ENCODE peak calls at places on chromosome 5, in four cellular contexts. P is HepG2, M is A549, Q is H1. I is an unnamed sample.

GRCh38 chr5:44652674-44653073 is 156.1 kb upstream of the MRPS30 start:
- DNase-seq in P (no peak), M (no peak), Q (no peak), I (no peak)

GRCh38 chr5:73901455-73901854 is 275.5 kb downstream of the ARHGEF28 start:
- DNase-seq in P (no peak), M (peak; percentile 21), Q (no peak), I (no peak)

GRCh38 chr5:62496152-62496551 is 82.5 kb upstream of the LRRC70 start:
- DNase-seq in P (no peak), M (no peak), Q (no peak), I (no peak)

GRCh38 chr5:153490124-153491085 is at the start of gene GRIA1:
- DNase-seq in P (no peak), M (no peak), Q (peak; percentile 31), I (no peak)

GRCh38 chr5:994821-995220 is 13.8 kb upstream of the NKD2 start:
- DNase-seq in P (no peak), M (no peak), Q (no peak), I (no peak)

GRCh38 chr5:142293486-142293885 is 31.3 kb downstream of the SPRY4 start:
- DNase-seq in P (peak; percentile 30), M (no peak), Q (no peak), I (no peak)

GRCh38 chr5:1792842-1793266 is 6.8 kb downstream of the MRPL36 start:
- DNase-seq in P (no peak), M (no peak), Q (no peak), I (peak; percentile 55)

GRCh38 chr5:54311178-54311811 is 922 bp upstream of the ARL15 start:
- DNase-seq in P (no peak), M (peak; percentile 6), Q (no peak), I (peak; percentile 51)

GRCh38 chr5:56480305-56481146 is 247.4 kb upstream of the ANKRD55 start:
- DNase-seq in P (peak; percentile 96), M (no peak), Q (no peak), I (no peak)

GRCh38 chr5:101473483-101473882 is 570.4 kb upstream of the ST8SIA4 start:
- DNase-seq in P (no peak), M (no peak), Q (no peak), I (no peak)

GRCh38 chr5:9781882-9782281 is 151.7 kb upstream of the TAS2R1 start:
- DNase-seq in P (no peak), M (no peak), Q (no peak), I (no peak)

GRCh38 chr5:81965510-81965909 is 6.3 kb upstream of the ATG10 start:
- DNase-seq in P (no peak), M (peak; percentile 19), Q (no peak), I (no peak)

GRCh38 chr5:1762878-1763547 is 36.6 kb downstream of the MRPL36 start:
- DNase-seq in P (no peak), M (no peak), Q (no peak), I (no peak)

GRCh38 chr5:142937265-142937877 is 167.2 kb downstream of the ARHGAP26 start:
- DNase-seq in P (no peak), M (no peak), Q (no peak), I (no peak)

GRCh38 chr5:150213530-150213929 is 23.7 kb downstream of the SLC6A7 start:
- DNase-seq in P (no peak), M (no peak), Q (no peak), I (no peak)

GRCh38 chr5:142621227-142621626 is 64.7 kb downstream of the FGF1 start:
- DNase-seq in P (no peak), M (no peak), Q (no peak), I (no peak)

GRCh38 chr5:81751836-81752643 is 1.1 kb upstream of the SSBP2 start:
- DNase-seq in P (no peak), M (no peak), Q (no peak), I (no peak)

GRCh38 chr5:154395407-154396106 is 50.2 kb upstream of the SAP30L start:
- DNase-seq in P (no peak), M (no peak), Q (peak; percentile 39), I (no peak)

GRCh38 chr5:105213078-105213477 is 1650.5 kb upstream of the NUDT12 start:
- DNase-seq in P (no peak), M (no peak), Q (no peak), I (no peak)

GRCh38 chr5:180323929-180324632 is 29.1 kb downstream of the GFPT2 start:
- DNase-seq in P (no peak), M (peak; percentile 20), Q (no peak), I (no peak)

GRCh38 chr5:31470608-31471007 is 61.3 kb downstream of the DROSHA start:
- DNase-seq in P (no peak), M (no peak), Q (no peak), I (peak; percentile 90)

GRCh38 chr5:180173875-180174586 is 35.0 kb downstream of the RASGEF1C start:
- DNase-seq in P (no peak), M (peak; percentile 19), Q (no peak), I (no peak)

GRCh38 chr5:128111818-128112448 is 28.4 kb downstream of the SLC12A2 start:
- DNase-seq in P (no peak), M (peak; percentile 39), Q (no peak), I (no peak)

GRCh38 chr5:135085133-135085935 is 51.3 kb upstream of the PITX1 start:
- DNase-seq in P (no peak), M (peak; percentile 51), Q (no peak), I (no peak)

GRCh38 chr5:52787600-52788504 is at the start of the genes ITGA1 and PELO:
- DNase-seq in P (peak; percentile 86), M (peak; percentile 72), Q (peak; percentile 51), I (no peak)

GRCh38 chr5:179606071-179606909 is 17.2 kb downstream of the HNRNPH1 start:
- DNase-seq in P (no peak), M (no peak), Q (no peak), I (peak; percentile 3)

GRCh38 chr5:40603378-40603777 is 76.3 kb upstream of the PTGER4 start:
- DNase-seq in P (no peak), M (no peak), Q (no peak), I (no peak)

GRCh38 chr5:134101686-134102439 is 12.6 kb upstream of the TCF7 start:
- DNase-seq in P (peak; percentile 58), M (peak; percentile 53), Q (no peak), I (peak; percentile 93)

GRCh38 chr5:1735320-1735970 is 64.2 kb downstream of the MRPL36 start:
- DNase-seq in P (no peak), M (no peak), Q (no peak), I (no peak)

GRCh38 chr5:3104446-3105047 is 353.1 kb upstream of the IRX2 start:
- DNase-seq in P (no peak), M (no peak), Q (no peak), I (no peak)

GRCh38 chr5:53261245-53261644 is 151.7 kb upstream of the MOCS2 start:
- DNase-seq in P (no peak), M (no peak), Q (no peak), I (no peak)

GRCh38 chr5:111756701-111757581 is at the start of gene NREP:
- DNase-seq in P (peak; percentile 90), M (peak; percentile 91), Q (no peak), I (peak; percentile 86)

GRCh38 chr5:149667084-149667826 is 62.9 kb upstream of the PPARGC1B start:
- DNase-seq in P (peak; percentile 25), M (peak; percentile 47), Q (no peak), I (peak; percentile 65)

GRCh38 chr5:157575096-157575872 is at the start of gene ADAM19:
- DNase-seq in P (no peak), M (peak; percentile 39), Q (peak; percentile 47), I (peak; percentile 62)

GRCh38 chr5:41418220-41419031 is 92.0 kb downstream of the PLCXD3 start:
- DNase-seq in P (no peak), M (no peak), Q (no peak), I (no peak)

GRCh38 chr5:79973511-79973910 is 17.6 kb downstream of the MTX3 start:
- DNase-seq in P (no peak), M (no peak), Q (no peak), I (no peak)

GRCh38 chr5:176691524-176691923 is 44.2 kb downstream of the TSPAN17 start:
- DNase-seq in P (no peak), M (no peak), Q (no peak), I (no peak)

GRCh38 chr5:16346380-16346779 is 119.2 kb downstream of the ZNF622 start:
- DNase-seq in P (no peak), M (no peak), Q (no peak), I (no peak)

GRCh38 chr5:175281257-175281656 is 162.7 kb downstream of the DRD1 start:
- DNase-seq in P (no peak), M (no peak), Q (no peak), I (no peak)
- TF ChIP-seq RFX5 in P (no peak), M (no peak), Q (no peak), I (no peak)

GRCh38 chr5:38866362-38867070 is 20.7 kb downstream of the OSMR start:
- DNase-seq in P (no peak), M (no peak), Q (no peak), I (no peak)
- TF ChIP-seq JUN in P (no peak), M (no peak), Q (no peak), I (no peak)

GRCh38 chr5:178363501-178364325 is 131.1 kb upstream of the PHYKPL start:
- DNase-seq in P (no peak), M (no peak), Q (no peak), I (no peak)
- TF ChIP-seq RFX5 in P (no peak), M (no peak), Q (no peak), I (no peak)

DNA sequence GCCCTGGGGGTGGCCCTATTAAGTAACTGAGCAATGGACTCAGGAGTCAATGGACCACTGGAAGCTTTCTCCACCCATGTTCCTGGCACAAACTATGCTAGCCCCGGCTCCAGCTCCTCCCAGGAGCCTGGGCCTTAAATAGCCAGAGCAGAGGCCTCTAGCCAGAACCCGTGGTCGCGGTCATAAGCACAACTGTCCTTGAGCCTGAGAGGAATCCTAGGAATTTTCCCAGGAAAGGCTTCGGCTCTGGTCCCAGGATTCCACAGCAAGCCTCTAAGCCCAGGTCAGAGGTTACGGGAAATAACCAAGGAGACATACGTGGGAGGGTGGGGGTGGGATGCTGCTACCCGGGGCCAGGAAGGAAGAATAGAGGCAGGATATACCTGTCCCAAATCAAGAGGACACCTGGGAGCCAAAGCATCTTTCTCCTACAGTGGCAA is 5.5 kb downstream of the SEPTIN8 start:
- DNase-seq in P (peak; percentile 90), M (peak; percentile 17), Q (no peak), I (no peak)
- TF ChIP-seq JUN in P (no peak), M (no peak), Q (no peak), I (no peak)

DNA sequence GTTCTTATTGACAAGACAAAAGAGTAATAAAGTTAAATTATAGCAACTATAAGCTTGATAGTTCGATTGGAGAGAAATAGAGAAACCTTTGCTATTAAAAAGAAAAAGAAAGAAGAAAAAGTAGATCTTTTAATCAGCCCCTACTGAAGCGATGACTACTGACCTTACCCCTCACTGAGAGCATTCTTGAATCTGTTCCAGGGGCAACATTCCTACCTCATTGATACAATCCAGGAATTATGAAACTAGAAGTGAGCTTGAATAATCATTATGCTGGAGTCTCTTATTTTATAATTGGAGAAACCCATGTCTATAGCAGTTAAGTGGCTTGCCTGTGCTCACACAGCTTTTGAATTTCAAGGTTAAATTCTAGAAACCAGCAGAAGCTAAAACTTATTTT is 547.8 kb upstream of the WWC1 start:
- DNase-seq in P (no peak), M (no peak), Q (no peak), I (no peak)
- TF ChIP-seq RFX5 in P (no peak), M (no peak), Q (no peak), I (no peak)

GRCh38 chr5:58872670-58873273 is 289.9 kb downstream of the RAB3C start:
- DNase-seq in P (no peak), M (no peak), Q (no peak), I (no peak)

GRCh38 chr5:58868931-58869330 is 286.1 kb downstream of the RAB3C start:
- DNase-seq in P (no peak), M (no peak), Q (no peak), I (no peak)

GRCh38 chr5:58871648-58872242 is 288.9 kb downstream of the RAB3C start:
- DNase-seq in P (peak; percentile 24), M (peak; percentile 69), Q (no peak), I (peak; percentile 38)
- TF ChIP-seq JUN in P (no peak), M (no peak), Q (no peak), I (no peak)